ENCODE peak calls at places on chromosomes 2 and 18, in seven cellular contexts. One of them, this sample, is unnamed.

GRCh38 chr18:78798402-78799175 is 181.0 kb upstream of the SALL3 start:
- DNase-seq in fibroblast of the aortic adventitia: no peak
- DNase-seq in Caki2: no peak
- DNase-seq in heart right ventricle: no peak
- DNase-seq in D341Med: no peak
- DNase-seq in activated CD8-positive, alpha-beta memory T cell treated with anti-CD3 and anti-CD28 coated beads for 4 hours: no peak
- DNase-seq in left ventricle myocardium superior: no peak
- DNase-seq in this sample: no peak

GRCh38 chr2:204967199-204967995 is 422.1 kb downstream of the PARD3B start:
- DNase-seq in D341Med: no peak
- DNase-seq in fibroblast of the aortic adventitia: no peak
- DNase-seq in heart right ventricle: no peak
- DNase-seq in left ventricle myocardium superior: no peak
- DNase-seq in activated CD8-positive, alpha-beta memory T cell treated with anti-CD3 and anti-CD28 coated beads for 4 hours: no peak
- DNase-seq in Caki2: no peak
- DNase-seq in this sample: no peak

GRCh38 chr2:216516730-216517350 is 18.2 kb downstream of the RPL37A start:
- DNase-seq in heart right ventricle: no peak
- DNase-seq in Caki2: peak; percentile 38
- DNase-seq in activated CD8-positive, alpha-beta memory T cell treated with anti-CD3 and anti-CD28 coated beads for 4 hours: no peak
- DNase-seq in D341Med: peak; percentile 36
- DNase-seq in left ventricle myocardium superior: no peak
- DNase-seq in fibroblast of the aortic adventitia: peak; percentile 71
- DNase-seq in this sample: no peak

GRCh38 chr2:40147360-40147759 is 304.5 kb downstream of the SLC8A1 start:
- DNase-seq in D341Med: no peak
- DNase-seq in activated CD8-positive, alpha-beta memory T cell treated with anti-CD3 and anti-CD28 coated beads for 4 hours: no peak
- DNase-seq in fibroblast of the aortic adventitia: no peak
- DNase-seq in Caki2: no peak
- DNase-seq in left ventricle myocardium superior: no peak
- DNase-seq in heart right ventricle: no peak
- DNase-seq in this sample: no peak

GRCh38 chr2:152620218-152620617 is 97.0 kb downstream of the PRPF40A start:
- DNase-seq in left ventricle myocardium superior: no peak
- DNase-seq in D341Med: no peak
- DNase-seq in activated CD8-positive, alpha-beta memory T cell treated with anti-CD3 and anti-CD28 coated beads for 4 hours: no peak
- DNase-seq in heart right ventricle: no peak
- DNase-seq in fibroblast of the aortic adventitia: no peak
- DNase-seq in Caki2: no peak
- DNase-seq in this sample: no peak

GRCh38 chr2:204888222-204888621 is 342.9 kb downstream of the PARD3B start:
- DNase-seq in D341Med: no peak
- DNase-seq in left ventricle myocardium superior: no peak
- DNase-seq in Caki2: no peak
- DNase-seq in activated CD8-positive, alpha-beta memory T cell treated with anti-CD3 and anti-CD28 coated beads for 4 hours: no peak
- DNase-seq in heart right ventricle: no peak
- DNase-seq in fibroblast of the aortic adventitia: no peak
- DNase-seq in this sample: no peak

GRCh38 chr2:41940715-41941114 is 107.1 kb upstream of the PKDCC start:
- DNase-seq in fibroblast of the aortic adventitia: no peak
- DNase-seq in heart right ventricle: no peak
- DNase-seq in Caki2: no peak
- DNase-seq in left ventricle myocardium superior: peak; percentile 54
- DNase-seq in activated CD8-positive, alpha-beta memory T cell treated with anti-CD3 and anti-CD28 coated beads for 4 hours: no peak
- DNase-seq in D341Med: no peak
- DNase-seq in this sample: no peak

GRCh38 chr2:151671198-151671597 is 63.1 kb downstream of the NEB start:
- DNase-seq in fibroblast of the aortic adventitia: no peak
- DNase-seq in D341Med: no peak
- DNase-seq in Caki2: no peak
- DNase-seq in left ventricle myocardium superior: no peak
- DNase-seq in activated CD8-positive, alpha-beta memory T cell treated with anti-CD3 and anti-CD28 coated beads for 4 hours: no peak
- DNase-seq in heart right ventricle: no peak
- DNase-seq in this sample: no peak

GRCh38 chr18:74139888-74140287 is 7.7 kb downstream of the FBXO15 start:
- DNase-seq in D341Med: no peak
- DNase-seq in activated CD8-positive, alpha-beta memory T cell treated with anti-CD3 and anti-CD28 coated beads for 4 hours: no peak
- DNase-seq in fibroblast of the aortic adventitia: peak; percentile 43
- DNase-seq in Caki2: no peak
- DNase-seq in heart right ventricle: no peak
- DNase-seq in left ventricle myocardium superior: no peak
- DNase-seq in this sample: no peak

GRCh38 chr2:230268606-230269222 is 43.2 kb downstream of the SP140 start:
- DNase-seq in Caki2: no peak
- DNase-seq in D341Med: no peak
- DNase-seq in left ventricle myocardium superior: no peak
- DNase-seq in heart right ventricle: no peak
- DNase-seq in fibroblast of the aortic adventitia: peak; percentile 27
- DNase-seq in activated CD8-positive, alpha-beta memory T cell treated with anti-CD3 and anti-CD28 coated beads for 4 hours: no peak
- DNase-seq in this sample: no peak

GRCh38 chr2:138931284-138932256 is 151.4 kb upstream of the NXPH2 start:
- DNase-seq in activated CD8-positive, alpha-beta memory T cell treated with anti-CD3 and anti-CD28 coated beads for 4 hours: no peak
- DNase-seq in Caki2: no peak
- DNase-seq in heart right ventricle: no peak
- DNase-seq in left ventricle myocardium superior: no peak
- DNase-seq in D341Med: no peak
- DNase-seq in fibroblast of the aortic adventitia: no peak
- DNase-seq in this sample: no peak

GRCh38 chr2:26068602-26069298 is 34.9 kb downstream of the RAB10 start:
- DNase-seq in left ventricle myocardium superior: no peak
- DNase-seq in activated CD8-positive, alpha-beta memory T cell treated with anti-CD3 and anti-CD28 coated beads for 4 hours: peak; percentile 45
- DNase-seq in heart right ventricle: no peak
- DNase-seq in D341Med: peak; percentile 35
- DNase-seq in Caki2: peak; percentile 71
- DNase-seq in fibroblast of the aortic adventitia: peak; percentile 85
- DNase-seq in this sample: no peak

GRCh38 chr2:134244091-134244490 is 9.8 kb upstream of the MGAT5 start:
- DNase-seq in activated CD8-positive, alpha-beta memory T cell treated with anti-CD3 and anti-CD28 coated beads for 4 hours: no peak
- DNase-seq in left ventricle myocardium superior: no peak
- DNase-seq in Caki2: peak; percentile 37
- DNase-seq in heart right ventricle: no peak
- DNase-seq in fibroblast of the aortic adventitia: peak; percentile 48
- DNase-seq in D341Med: no peak
- DNase-seq in this sample: no peak

GRCh38 chr2:62410926-62411456 is 95.0 kb downstream of the TMEM17 start:
- DNase-seq in activated CD8-positive, alpha-beta memory T cell treated with anti-CD3 and anti-CD28 coated beads for 4 hours: no peak
- DNase-seq in left ventricle myocardium superior: no peak
- DNase-seq in D341Med: no peak
- DNase-seq in heart right ventricle: no peak
- DNase-seq in Caki2: no peak
- DNase-seq in fibroblast of the aortic adventitia: no peak
- DNase-seq in this sample: no peak

GRCh38 chr2:33344230-33344629 is 132.2 kb upstream of the RASGRP3 start:
- DNase-seq in fibroblast of the aortic adventitia: no peak
- DNase-seq in left ventricle myocardium superior: no peak
- DNase-seq in D341Med: no peak
- DNase-seq in Caki2: no peak
- DNase-seq in activated CD8-positive, alpha-beta memory T cell treated with anti-CD3 and anti-CD28 coated beads for 4 hours: no peak
- DNase-seq in heart right ventricle: no peak
- DNase-seq in this sample: no peak

GRCh38 chr2:38583994-38584393 is 18.7 kb downstream of the HNRNPLL start:
- DNase-seq in D341Med: no peak
- DNase-seq in left ventricle myocardium superior: no peak
- DNase-seq in Caki2: no peak
- DNase-seq in activated CD8-positive, alpha-beta memory T cell treated with anti-CD3 and anti-CD28 coated beads for 4 hours: no peak
- DNase-seq in heart right ventricle: no peak
- DNase-seq in fibroblast of the aortic adventitia: no peak
- DNase-seq in this sample: no peak

GRCh38 chr2:177329035-177329434 is 63.5 kb upstream of the AGPS start:
- DNase-seq in fibroblast of the aortic adventitia: no peak
- DNase-seq in left ventricle myocardium superior: no peak
- DNase-seq in activated CD8-positive, alpha-beta memory T cell treated with anti-CD3 and anti-CD28 coated beads for 4 hours: no peak
- DNase-seq in D341Med: no peak
- DNase-seq in heart right ventricle: no peak
- DNase-seq in Caki2: peak; percentile 42
- DNase-seq in this sample: no peak

GRCh38 chr2:177355874-177356273 is 36.7 kb upstream of the AGPS start:
- DNase-seq in fibroblast of the aortic adventitia: peak; percentile 82
- DNase-seq in D341Med: no peak
- DNase-seq in activated CD8-positive, alpha-beta memory T cell treated with anti-CD3 and anti-CD28 coated beads for 4 hours: no peak
- DNase-seq in Caki2: no peak
- DNase-seq in left ventricle myocardium superior: no peak
- DNase-seq in heart right ventricle: no peak
- DNase-seq in this sample: no peak

GRCh38 chr2:210170442-210171303 is 536 bp downstream of the KANSL1L start:
- DNase-seq in D341Med: peak; percentile 89
- DNase-seq in fibroblast of the aortic adventitia: peak; percentile 96
- DNase-seq in Caki2: peak; percentile 91
- DNase-seq in heart right ventricle: peak; percentile 97
- DNase-seq in activated CD8-positive, alpha-beta memory T cell treated with anti-CD3 and anti-CD28 coated beads for 4 hours: peak; percentile 94
- DNase-seq in left ventricle myocardium superior: peak; percentile 96
- DNase-seq in this sample: peak; percentile 90

GRCh38 chr2:53508667-53509066 is 258.9 kb upstream of the CHAC2 start:
- DNase-seq in Caki2: no peak
- DNase-seq in D341Med: no peak
- DNase-seq in activated CD8-positive, alpha-beta memory T cell treated with anti-CD3 and anti-CD28 coated beads for 4 hours: no peak
- DNase-seq in fibroblast of the aortic adventitia: no peak
- DNase-seq in left ventricle myocardium superior: no peak
- DNase-seq in heart right ventricle: no peak
- DNase-seq in this sample: no peak

GRCh38 chr2:192628017-192628416 is 433.3 kb upstream of the TMEFF2 start:
- DNase-seq in fibroblast of the aortic adventitia: no peak
- DNase-seq in Caki2: no peak
- DNase-seq in D341Med: no peak
- DNase-seq in activated CD8-positive, alpha-beta memory T cell treated with anti-CD3 and anti-CD28 coated beads for 4 hours: no peak
- DNase-seq in heart right ventricle: no peak
- DNase-seq in left ventricle myocardium superior: no peak
- DNase-seq in this sample: no peak

GRCh38 chr2:179285060-179285459 is 20.4 kb upstream of the SESTD1 start:
- DNase-seq in heart right ventricle: no peak
- DNase-seq in fibroblast of the aortic adventitia: no peak
- DNase-seq in activated CD8-positive, alpha-beta memory T cell treated with anti-CD3 and anti-CD28 coated beads for 4 hours: no peak
- DNase-seq in left ventricle myocardium superior: no peak
- DNase-seq in Caki2: no peak
- DNase-seq in D341Med: no peak
- DNase-seq in this sample: no peak

GRCh38 chr2:206790311-206790935 is 25.0 kb downstream of the FASTKD2 start:
- DNase-seq in D341Med: no peak
- DNase-seq in heart right ventricle: no peak
- DNase-seq in left ventricle myocardium superior: no peak
- DNase-seq in Caki2: no peak
- DNase-seq in activated CD8-positive, alpha-beta memory T cell treated with anti-CD3 and anti-CD28 coated beads for 4 hours: no peak
- DNase-seq in fibroblast of the aortic adventitia: peak; percentile 5
- DNase-seq in this sample: no peak

GRCh38 chr2:23413641-23414040 is 28.7 kb downstream of the KLHL29 start:
- DNase-seq in activated CD8-positive, alpha-beta memory T cell treated with anti-CD3 and anti-CD28 coated beads for 4 hours: no peak
- DNase-seq in D341Med: no peak
- DNase-seq in left ventricle myocardium superior: no peak
- DNase-seq in heart right ventricle: no peak
- DNase-seq in fibroblast of the aortic adventitia: no peak
- DNase-seq in Caki2: no peak
- DNase-seq in this sample: no peak

GRCh38 chr2:55168221-55169154 is 63.6 kb downstream of the CLHC1 start:
- DNase-seq in left ventricle myocardium superior: peak; percentile 40
- DNase-seq in Caki2: peak; percentile 51
- DNase-seq in activated CD8-positive, alpha-beta memory T cell treated with anti-CD3 and anti-CD28 coated beads for 4 hours: no peak
- DNase-seq in D341Med: peak; percentile 59
- DNase-seq in heart right ventricle: no peak
- DNase-seq in fibroblast of the aortic adventitia: peak; percentile 90
- DNase-seq in this sample: no peak

GRCh38 chr2:178241852-178242551 is 47.7 kb downstream of the OSBPL6 start:
- DNase-seq in left ventricle myocardium superior: peak; percentile 35
- DNase-seq in Caki2: peak; percentile 76
- DNase-seq in activated CD8-positive, alpha-beta memory T cell treated with anti-CD3 and anti-CD28 coated beads for 4 hours: no peak
- DNase-seq in heart right ventricle: no peak
- DNase-seq in fibroblast of the aortic adventitia: peak; percentile 98
- DNase-seq in D341Med: peak; percentile 70
- DNase-seq in this sample: no peak

GRCh38 chr2:234288974-234289455 is 207.9 kb downstream of the ARL4C start:
- DNase-seq in fibroblast of the aortic adventitia: peak; percentile 68
- DNase-seq in heart right ventricle: peak; percentile 49
- DNase-seq in D341Med: peak; percentile 55
- DNase-seq in Caki2: no peak
- DNase-seq in left ventricle myocardium superior: peak; percentile 65
- DNase-seq in activated CD8-positive, alpha-beta memory T cell treated with anti-CD3 and anti-CD28 coated beads for 4 hours: no peak
- DNase-seq in this sample: peak; percentile 47

GRCh38 chr18:63303562-63303961 is 16.0 kb downstream of the BCL2 start:
- DNase-seq in fibroblast of the aortic adventitia: no peak
- DNase-seq in heart right ventricle: no peak
- DNase-seq in D341Med: no peak
- DNase-seq in left ventricle myocardium superior: no peak
- DNase-seq in activated CD8-positive, alpha-beta memory T cell treated with anti-CD3 and anti-CD28 coated beads for 4 hours: no peak
- DNase-seq in Caki2: no peak
- DNase-seq in this sample: no peak

GRCh38 chr2:203533696-203534471 is 1.2 kb downstream of the RAPH1 start:
- DNase-seq in Caki2: peak; percentile 39
- DNase-seq in heart right ventricle: no peak
- DNase-seq in D341Med: peak; percentile 17
- DNase-seq in activated CD8-positive, alpha-beta memory T cell treated with anti-CD3 and anti-CD28 coated beads for 4 hours: no peak
- DNase-seq in left ventricle myocardium superior: no peak
- DNase-seq in fibroblast of the aortic adventitia: peak; percentile 89
- DNase-seq in this sample: no peak

GRCh38 chr2:42713920-42714319 is 50.0 kb downstream of the OXER1 start:
- DNase-seq in left ventricle myocardium superior: no peak
- DNase-seq in D341Med: no peak
- DNase-seq in Caki2: no peak
- DNase-seq in heart right ventricle: no peak
- DNase-seq in fibroblast of the aortic adventitia: no peak
- DNase-seq in activated CD8-positive, alpha-beta memory T cell treated with anti-CD3 and anti-CD28 coated beads for 4 hours: no peak
- DNase-seq in this sample: no peak

GRCh38 chr2:237199577-237199976 is 113.9 kb downstream of the COPS8 start:
- DNase-seq in activated CD8-positive, alpha-beta memory T cell treated with anti-CD3 and anti-CD28 coated beads for 4 hours: no peak
- DNase-seq in Caki2: no peak
- DNase-seq in heart right ventricle: no peak
- DNase-seq in left ventricle myocardium superior: no peak
- DNase-seq in fibroblast of the aortic adventitia: no peak
- DNase-seq in D341Med: no peak
- DNase-seq in this sample: no peak

GRCh38 chr2:9826208-9826607 is 17.1 kb upstream of the TAF1B start:
- DNase-seq in D341Med: no peak
- DNase-seq in fibroblast of the aortic adventitia: no peak
- DNase-seq in Caki2: no peak
- DNase-seq in left ventricle myocardium superior: no peak
- DNase-seq in heart right ventricle: no peak
- DNase-seq in activated CD8-positive, alpha-beta memory T cell treated with anti-CD3 and anti-CD28 coated beads for 4 hours: no peak
- DNase-seq in this sample: no peak

GRCh38 chr2:175154670-175155082 is 13.3 kb downstream of the ATF2 start:
- DNase-seq in D341Med: no peak
- DNase-seq in left ventricle myocardium superior: no peak
- DNase-seq in activated CD8-positive, alpha-beta memory T cell treated with anti-CD3 and anti-CD28 coated beads for 4 hours: no peak
- DNase-seq in Caki2: peak; percentile 21
- DNase-seq in fibroblast of the aortic adventitia: peak; percentile 57
- DNase-seq in heart right ventricle: no peak
- DNase-seq in this sample: no peak

GRCh38 chr2:127591221-127591923 is 54.6 kb upstream of the GPR17 start:
- DNase-seq in left ventricle myocardium superior: peak; percentile 81
- DNase-seq in fibroblast of the aortic adventitia: peak; percentile 57
- DNase-seq in Caki2: no peak
- DNase-seq in D341Med: peak; percentile 88
- DNase-seq in activated CD8-positive, alpha-beta memory T cell treated with anti-CD3 and anti-CD28 coated beads for 4 hours: peak; percentile 13
- DNase-seq in heart right ventricle: peak; percentile 65
- DNase-seq in this sample: peak; percentile 16

GRCh38 chr18:13235326-13235937 is 16.9 kb downstream of the LDLRAD4 start:
- DNase-seq in left ventricle myocardium superior: no peak
- DNase-seq in heart right ventricle: no peak
- DNase-seq in Caki2: no peak
- DNase-seq in D341Med: no peak
- DNase-seq in fibroblast of the aortic adventitia: no peak
- DNase-seq in activated CD8-positive, alpha-beta memory T cell treated with anti-CD3 and anti-CD28 coated beads for 4 hours: no peak
- DNase-seq in this sample: no peak

GRCh38 chr2:96122391-96122790 is 6.0 kb upstream of the ADRA2B start:
- DNase-seq in D341Med: no peak
- DNase-seq in Caki2: no peak
- DNase-seq in heart right ventricle: no peak
- DNase-seq in activated CD8-positive, alpha-beta memory T cell treated with anti-CD3 and anti-CD28 coated beads for 4 hours: no peak
- DNase-seq in fibroblast of the aortic adventitia: no peak
- DNase-seq in left ventricle myocardium superior: peak; percentile 13
- DNase-seq in this sample: no peak

GRCh38 chr2:64858541-64859031 is 130.6 kb upstream of the SLC1A4 start:
- DNase-seq in left ventricle myocardium superior: peak; percentile 31
- DNase-seq in Caki2: no peak
- DNase-seq in fibroblast of the aortic adventitia: no peak
- DNase-seq in D341Med: no peak
- DNase-seq in heart right ventricle: no peak
- DNase-seq in activated CD8-positive, alpha-beta memory T cell treated with anti-CD3 and anti-CD28 coated beads for 4 hours: no peak
- DNase-seq in this sample: no peak

GRCh38 chr2:27322301-27322765 is 564 bp downstream of the MPV17 start:
- DNase-seq in left ventricle myocardium superior: no peak
- DNase-seq in fibroblast of the aortic adventitia: peak; percentile 10
- DNase-seq in activated CD8-positive, alpha-beta memory T cell treated with anti-CD3 and anti-CD28 coated beads for 4 hours: no peak
- DNase-seq in D341Med: no peak
- DNase-seq in Caki2: no peak
- DNase-seq in heart right ventricle: no peak
- DNase-seq in this sample: no peak

This sample was measured in NCI-H1930.